ENCODE peak calls at places on chromosomes 16 and 17, in seven cellular contexts. Y is osteocyte, J is heart right ventricle, E is Panc1, D is cardiac fibroblast, O is foreskin fibroblast, P is activated B cell treated with CpG ODN at 0.5 μM for 24 hours. H is an unnamed sample.

GRCh38 chr16:66629856-66630255 is 25.4 kb downstream of the CMTM3 start:
- DNase-seq in Y (no peak), J (no peak), E (no peak), D (no peak), O (no peak), P (no peak), H (no peak)

GRCh38 chr17:59361386-59361785 is 29.9 kb downstream of the YPEL2 start:
- DNase-seq in Y (no peak), J (no peak), E (no peak), D (peak), O (peak), P (no peak), H (peak)

GRCh38 chr16:11056989-11057645 is 112.8 kb downstream of the CLEC16A start:
- DNase-seq in Y (no peak), J (no peak), E (no peak), D (no peak), O (no peak), P (no peak), H (no peak)

GRCh38 chr16:27220120-27220519 is 16.8 kb downstream of the KDM8 start:
- DNase-seq in Y (no peak), J (no peak), E (no peak), D (no peak), O (no peak), P (no peak), H (no peak)

GRCh38 chr16:66366433-66367299 is at the start of gene CDH5:
- DNase-seq in Y (no peak), J (peak), E (no peak), D (peak), O (no peak), P (no peak), H (no peak)

GRCh38 chr17:63140255-63140654 is 174.2 kb downstream of the TANC2 start:
- DNase-seq in Y (no peak), J (peak), E (no peak), D (peak), O (peak), P (no peak), H (no peak)

GRCh38 chr16:17380613-17381012 is 90.1 kb downstream of the XYLT1 start:
- DNase-seq in Y (no peak), J (no peak), E (no peak), D (no peak), O (no peak), P (no peak), H (no peak)

GRCh38 chr17:82334622-82335394 is 1.2 kb upstream of the SECTM1 start:
- DNase-seq in Y (no peak), J (no peak), E (no peak), D (peak), O (no peak), P (no peak), H (no peak)

GRCh38 chr17:69637399-69638165 is 223.1 kb downstream of the MAP2K6 start:
- DNase-seq in Y (no peak), J (peak), E (no peak), D (peak), O (peak), P (no peak), H (peak)

GRCh38 chr17:50440172-50440837 is 14.3 kb downstream of the ACSF2 start:
- DNase-seq in Y (no peak), J (no peak), E (no peak), D (no peak), O (no peak), P (no peak), H (no peak)

GRCh38 chr17:8944748-8945147 is 20.8 kb downstream of the PIK3R5 start:
- DNase-seq in Y (no peak), J (no peak), E (no peak), D (no peak), O (no peak), P (no peak), H (no peak)

GRCh38 chr17:66002807-66003206 is 189.1 kb downstream of the CEP112 start:
- DNase-seq in Y (no peak), J (no peak), E (no peak), D (peak), O (no peak), P (no peak), H (no peak)

GRCh38 chr16:86882586-86883280 is 304.4 kb downstream of the FOXL1 start:
- DNase-seq in Y (no peak), J (peak), E (no peak), D (peak), O (peak), P (no peak), H (no peak)

GRCh38 chr17:59427425-59427921 is 96.0 kb downstream of the YPEL2 start:
- DNase-seq in Y (no peak), J (peak), E (no peak), D (peak), O (peak), P (no peak), H (no peak)

GRCh38 chr17:60630352-60630751 is 30.4 kb downstream of the PPM1D start:
- DNase-seq in Y (no peak), J (peak), E (no peak), D (peak), O (no peak), P (no peak), H (no peak)

DNA sequence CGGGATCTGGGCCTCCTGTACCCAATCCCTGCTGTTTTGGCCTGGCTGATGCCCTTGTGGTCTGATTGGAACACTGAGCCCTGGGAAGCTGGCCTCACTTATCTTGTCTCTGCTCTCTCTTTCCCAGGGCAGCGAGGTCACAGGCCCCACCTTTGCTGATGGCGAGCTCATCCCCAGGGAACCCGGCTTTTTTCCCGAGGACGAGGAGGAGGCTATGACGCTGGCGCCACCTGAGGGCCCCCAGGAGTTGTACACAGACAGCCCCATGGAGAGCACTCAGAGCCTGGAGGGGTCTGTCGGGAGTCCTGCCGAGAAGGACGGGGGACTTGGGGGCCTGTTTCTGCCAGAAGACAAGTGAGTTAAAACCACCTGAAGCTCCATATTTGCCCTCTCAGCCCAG is 126.0 kb downstream of the RAB11FIP4 start:
- DNase-seq in Y (no peak), J (no peak), E (no peak), D (no peak), O (no peak), P (no peak), H (no peak)
- TF ChIP-seq CTCF in Y (peak), J (peak), E (peak), D (no peak), O (peak), P (no peak), H (peak)

GRCh38 chr16:29860218-29860617 is 2.8 kb downstream of the CDIPT start:
- DNase-seq in Y (no peak), J (no peak), E (no peak), D (no peak), O (no peak), P (no peak), H (no peak)

GRCh38 chr16:29862884-29863668 is at the start of gene CDIPT:
- DNase-seq in Y (peak), J (peak), E (peak), D (peak), O (peak), P (peak), H (peak)

GRCh38 chr16:29864205-29864604 is 1.2 kb upstream of the CDIPT start:
- DNase-seq in Y (no peak), J (no peak), E (no peak), D (no peak), O (no peak), P (no peak), H (no peak)

GRCh38 chr16:29863669-29863984 is 601 bp upstream of the CDIPT start:
- DNase-seq in Y (no peak), J (no peak), E (no peak), D (no peak), O (no peak), P (no peak), H (no peak)

GRCh38 chr16:29862383-29862883 is 593 bp downstream of the CDIPT start:
- DNase-seq in Y (no peak), J (no peak), E (no peak), D (no peak), O (no peak), P (no peak), H (no peak)
- TF ChIP-seq CTCF in Y (peak), J (no peak), E (no peak), D (peak), O (peak), P (no peak), H (peak)

GRCh38 chr16:3149193-3149530 is 14.3 kb downstream of the ZNF213 start:
- DNase-seq in Y (no peak), J (no peak), E (no peak), D (no peak), O (no peak), P (no peak), H (no peak)

GRCh38 chr16:3148256-3149192 is 13.7 kb downstream of the ZNF213 start:
- DNase-seq in Y (no peak), J (no peak), E (no peak), D (no peak), O (no peak), P (no peak), H (no peak)

GRCh38 chr16:3150346-3151218 is 15.8 kb downstream of the ZNF213 start:
- DNase-seq in Y (peak), J (peak), E (peak), D (peak), O (peak), P (peak), H (peak)

GRCh38 chr16:3147757-3148104 is 12.9 kb downstream of the ZNF213 start:
- DNase-seq in Y (no peak), J (no peak), E (no peak), D (no peak), O (no peak), P (no peak), H (no peak)

DNA sequence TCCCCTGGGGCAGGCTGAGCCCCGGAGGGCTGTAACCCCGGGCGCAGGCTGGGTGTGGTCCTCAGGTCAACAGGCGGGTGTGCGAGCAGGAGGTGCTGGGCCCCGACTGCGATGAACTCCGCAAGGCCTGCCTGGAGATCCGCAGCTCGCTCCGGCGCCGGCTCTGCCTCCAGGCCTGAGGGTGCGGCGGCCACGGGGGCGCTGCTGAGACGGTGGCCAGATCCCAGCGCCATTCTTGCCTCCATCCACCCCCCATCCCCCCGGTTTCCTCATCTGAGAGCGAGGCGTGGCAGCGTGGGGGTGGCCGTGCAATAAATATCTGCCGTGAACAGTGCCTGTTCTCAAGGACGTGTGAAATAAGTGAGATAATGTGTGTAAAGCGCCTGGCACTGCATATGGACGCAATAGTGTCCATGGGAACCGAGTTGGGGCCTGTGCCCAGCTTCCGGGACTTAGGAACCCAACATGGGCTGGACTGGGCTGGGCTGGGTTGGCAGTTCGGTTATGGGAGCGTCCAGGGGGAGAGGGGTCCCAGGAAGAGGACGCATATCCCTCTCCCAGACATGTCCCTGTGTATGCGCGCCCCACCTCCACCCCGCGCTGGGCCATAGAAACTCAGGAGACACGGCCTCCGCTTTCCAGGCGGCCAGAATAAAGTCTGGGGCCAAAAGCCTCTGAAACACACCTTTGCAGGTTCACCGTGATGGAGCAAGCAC is 15.0 kb downstream of the ZNF213 start:
- DNase-seq in Y (no peak), J (peak), E (no peak), D (peak), O (peak), P (peak), H (no peak)
- TF ChIP-seq CTCF in Y (peak), J (peak), E (peak), D (peak), O (peak), P (no peak), H (peak)

DNA sequence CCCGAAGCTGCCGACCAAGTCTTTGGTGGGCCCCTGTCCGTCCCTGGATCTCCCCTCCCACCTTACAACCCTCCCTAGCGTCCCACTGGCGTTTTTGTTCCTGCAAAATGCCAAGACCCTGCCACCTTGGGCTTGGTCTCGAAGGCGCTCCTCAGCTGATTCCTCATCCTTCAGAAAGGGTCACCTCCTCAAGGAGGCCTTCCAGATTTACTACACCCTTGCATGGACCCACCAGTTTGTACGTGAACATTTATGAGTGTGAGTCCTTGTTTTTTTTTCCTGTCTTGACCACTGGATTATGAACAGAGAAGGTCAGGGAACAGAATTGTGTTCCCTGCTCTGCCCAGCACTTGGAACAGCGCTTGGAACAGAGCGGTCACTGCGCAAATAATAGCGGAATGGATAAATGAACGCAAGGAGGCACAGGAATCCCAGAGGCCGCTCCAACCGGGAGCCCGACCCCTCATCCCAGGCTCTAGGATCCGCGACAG is 895 bp upstream of the GFER start:
- DNase-seq in Y (no peak), J (no peak), E (no peak), D (no peak), O (no peak), P (no peak), H (no peak)
- TF ChIP-seq CTCF in Y (no peak), J (no peak), E (no peak), D (no peak), O (no peak), P (no peak), H (peak)

DNA sequence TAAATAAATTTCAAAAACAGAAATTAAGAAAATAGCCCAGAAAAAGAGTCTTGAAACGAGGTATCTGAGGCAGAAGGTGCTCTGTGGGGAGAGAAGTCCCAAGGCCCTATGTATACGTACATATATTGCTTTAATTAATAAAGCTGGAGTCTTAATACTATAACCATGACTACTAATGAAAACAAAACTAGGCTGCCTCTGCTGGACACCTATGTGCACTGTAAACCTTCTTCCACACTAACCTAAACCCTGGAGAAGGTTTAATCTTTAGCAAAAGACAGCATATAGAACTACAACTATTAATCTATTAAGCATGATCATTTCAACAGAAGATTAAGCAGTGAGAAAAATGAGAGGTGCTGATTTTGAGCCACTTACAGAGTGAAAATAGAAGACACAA is 153.9 kb upstream of the C17orf78 start:
- DNase-seq in Y (no peak), J (no peak), E (no peak), D (no peak), O (no peak), P (no peak), H (no peak)
- TF ChIP-seq CTCF in Y (no peak), J (no peak), E (no peak), D (peak), O (peak), P (no peak), H (peak)

GRCh38 chr17:30824356-30825145 is at the start of gene CRLF3:
- DNase-seq in Y (peak), J (peak), E (peak), D (peak), O (peak), P (peak), H (peak)
- TF ChIP-seq CTCF in Y (peak), J (peak), E (peak), D (peak), O (peak), P (no peak), H (peak)